ENCODE peak calls at places on chromosomes 2 and 18, in seven cellular contexts. T is astrocyte of the spinal cord, C is WTC11, Z is endothelial cell, M is HFFc6, Q is GM06990, X is colonic mucosa. Y is an unnamed sample.

GRCh38 chr2:32768387-32769174 is 140.7 kb downstream of the TTC27 start:
- DNase-seq in T (no peak), C (no peak), Z (no peak), M (no peak), Q (no peak), X (no peak), Y (no peak)

GRCh38 chr18:2857491-2858063 is 10.8 kb downstream of the EMILIN2 start:
- DNase-seq in T (peak), C (no peak), Z (no peak), M (peak), Q (no peak), X (peak), Y (no peak)

GRCh38 chr18:31555971-31556747 is 35.5 kb upstream of the TTR start:
- DNase-seq in T (peak), C (peak), Z (peak), M (peak), Q (peak), X (peak), Y (no peak)

GRCh38 chr2:95669441-95669994 is 77.7 kb downstream of the TRIM43 start:
- DNase-seq in T (peak), C (no peak), Z (no peak), M (no peak), Q (no peak), X (no peak), Y (no peak)

GRCh38 chr2:225683258-225683657 is 283.7 kb downstream of the NYAP2 start:
- DNase-seq in T (no peak), C (no peak), Z (no peak), M (no peak), Q (no peak), X (no peak), Y (no peak)

GRCh38 chr2:240636563-240637115 is 11.4 kb downstream of the GPR35 start:
- DNase-seq in T (no peak), C (no peak), Z (no peak), M (no peak), Q (no peak), X (no peak), Y (no peak)

GRCh38 chr2:197310940-197311485 is 433 bp upstream of the ANKRD44 start:
- DNase-seq in T (peak), C (no peak), Z (no peak), M (no peak), Q (no peak), X (no peak), Y (no peak)

GRCh38 chr18:75087119-75088020 is 121.6 kb downstream of the PTGR3 start:
- DNase-seq in T (no peak), C (no peak), Z (no peak), M (no peak), Q (no peak), X (no peak), Y (no peak)

GRCh38 chr2:173750332-173750731 is 214.8 kb downstream of the SP3 start:
- DNase-seq in T (peak), C (no peak), Z (peak), M (no peak), Q (no peak), X (no peak), Y (peak)

GRCh38 chr2:8684885-8685696 is 3.2 kb downstream of the ID2 start:
- DNase-seq in T (peak), C (peak), Z (peak), M (peak), Q (peak), X (peak), Y (peak)

GRCh38 chr18:61785588-61785987 is 107.2 kb downstream of the RNF152 start:
- DNase-seq in T (no peak), C (no peak), Z (no peak), M (no peak), Q (no peak), X (no peak), Y (no peak)

GRCh38 chr18:8562065-8562464 is 47.2 kb upstream of the RAB12 start:
- DNase-seq in T (no peak), C (no peak), Z (no peak), M (no peak), Q (no peak), X (no peak), Y (no peak)

GRCh38 chr2:8923173-8923572 is 80.3 kb downstream of the MBOAT2 start:
- DNase-seq in T (no peak), C (no peak), Z (no peak), M (no peak), Q (no peak), X (no peak), Y (no peak)

GRCh38 chr2:42513252-42513918 is 19.6 kb upstream of the KCNG3 start:
- DNase-seq in T (peak), C (peak), Z (peak), M (peak), Q (no peak), X (peak), Y (no peak)

GRCh38 chr18:50982802-50983179 is 15.0 kb downstream of the ELAC1 start:
- DNase-seq in T (peak), C (no peak), Z (no peak), M (no peak), Q (no peak), X (no peak), Y (no peak)

GRCh38 chr2:101160454-101160853 is 9.3 kb upstream of the TBC1D8 start:
- DNase-seq in T (peak), C (no peak), Z (no peak), M (peak), Q (no peak), X (no peak), Y (no peak)

DNA sequence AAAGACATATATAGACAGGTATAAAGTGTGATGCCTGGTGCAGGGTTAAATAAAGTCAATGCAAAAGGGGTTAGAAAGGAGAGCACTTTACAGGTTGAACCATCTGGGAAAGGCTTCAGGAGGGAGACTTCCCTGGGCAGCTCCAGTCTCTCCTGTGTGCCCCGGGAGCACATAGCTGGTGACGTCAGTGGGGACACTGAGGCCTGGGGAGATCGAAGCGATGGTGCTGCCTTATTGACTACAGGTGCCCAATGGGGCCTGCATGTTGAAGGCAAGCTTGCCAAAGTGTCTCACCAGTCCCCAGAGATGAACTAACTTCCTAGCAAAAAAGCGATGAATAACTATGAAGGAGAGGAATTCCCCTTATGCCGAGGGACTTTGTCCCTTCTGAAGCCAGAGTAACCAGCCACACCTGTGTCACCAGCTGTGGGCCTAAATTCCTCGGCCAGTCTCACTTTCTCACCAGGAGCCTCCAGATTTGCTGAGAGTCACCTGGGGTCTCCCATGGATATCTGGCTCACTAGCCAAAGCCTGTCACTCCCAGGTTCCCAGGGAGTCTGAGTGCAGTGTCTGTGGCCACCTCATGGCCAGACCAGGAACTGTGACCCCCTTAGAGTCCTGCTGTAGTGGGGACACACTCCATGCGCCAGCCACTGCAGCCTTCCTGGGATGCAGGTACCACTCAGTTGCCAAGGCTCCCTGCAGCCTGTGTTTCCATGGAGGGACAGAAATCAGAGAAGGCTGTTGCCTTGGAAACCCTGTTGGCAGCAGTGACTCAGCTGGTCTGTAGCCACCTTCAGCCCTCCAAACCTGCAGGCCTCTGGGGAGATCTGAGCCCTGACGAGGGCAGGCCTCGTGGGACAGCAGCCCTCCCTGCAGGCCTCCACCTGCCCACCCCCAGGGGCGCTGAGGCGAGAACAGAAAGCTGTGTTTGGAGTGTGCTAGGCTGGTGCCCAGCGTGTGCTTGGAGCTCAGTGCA is 128.7 kb downstream of the CTIF start:
- DNase-seq in T (peak), C (peak), Z (no peak), M (peak), Q (no peak), X (no peak), Y (peak)
- TF ChIP-seq CTCF in T (peak), C (no peak), Z (peak), M (peak), Q (peak), X (peak), Y (peak)

GRCh38 chr2:17106418-17106817 is 411.8 kb downstream of the RAD51AP2 start:
- DNase-seq in T (no peak), C (no peak), Z (no peak), M (no peak), Q (no peak), X (no peak), Y (no peak)
- TF ChIP-seq CTCF in T (no peak), C (no peak), Z (no peak), M (no peak), Q (no peak), X (no peak), Y (no peak)

GRCh38 chr18:12823892-12824291 is 60.1 kb downstream of the PTPN2 start:
- DNase-seq in T (no peak), C (no peak), Z (no peak), M (no peak), Q (no peak), X (no peak), Y (no peak)
- TF ChIP-seq CTCF in T (no peak), C (no peak), Z (no peak), M (no peak), Q (no peak), X (no peak), Y (no peak)

DNA sequence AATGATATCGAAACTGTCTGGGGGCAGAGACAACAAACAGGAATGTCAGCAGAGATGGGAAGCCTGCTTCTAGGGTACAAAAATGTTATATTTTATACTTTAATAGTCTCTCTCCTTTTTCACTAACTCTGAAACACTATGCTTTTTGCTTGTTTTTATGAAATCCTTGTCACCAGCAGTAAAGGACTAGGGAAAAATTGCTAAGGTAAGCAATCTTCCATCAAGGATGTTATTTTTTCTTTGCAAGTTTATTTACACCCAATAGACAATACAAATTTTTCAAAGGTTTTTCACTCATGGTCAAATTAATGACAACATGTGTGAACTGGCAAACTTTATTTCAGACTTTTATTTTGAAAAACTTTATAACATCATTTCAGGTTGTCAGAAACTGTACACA is 1465.9 kb upstream of the NXPH2 start:
- DNase-seq in T (no peak), C (no peak), Z (no peak), M (no peak), Q (no peak), X (no peak), Y (no peak)
- TF ChIP-seq CTCF in T (no peak), C (no peak), Z (no peak), M (no peak), Q (no peak), X (no peak), Y (no peak)

GRCh38 chr18:47932603-47933002 is 2.1 kb upstream of the SMAD2 start:
- DNase-seq in T (no peak), C (no peak), Z (no peak), M (no peak), Q (no peak), X (no peak), Y (no peak)
- TF ChIP-seq CTCF in T (no peak), C (no peak), Z (no peak), M (no peak), Q (no peak), X (no peak), Y (no peak)

GRCh38 chr2:112020561-112020960 is 34.5 kb upstream of the TMEM87B start:
- DNase-seq in T (no peak), C (peak), Z (peak), M (no peak), Q (no peak), X (no peak), Y (no peak)
- TF ChIP-seq CTCF in T (peak), C (no peak), Z (peak), M (peak), Q (peak), X (no peak), Y (no peak)

GRCh38 chr2:207092803-207093202 is 72.9 kb downstream of the KLF7 start:
- DNase-seq in T (no peak), C (no peak), Z (no peak), M (no peak), Q (no peak), X (no peak), Y (no peak)

GRCh38 chr2:207091928-207092327 is 73.8 kb downstream of the KLF7 start:
- DNase-seq in T (no peak), C (no peak), Z (no peak), M (no peak), Q (no peak), X (no peak), Y (no peak)

GRCh38 chr2:207093234-207093633 is 72.5 kb downstream of the KLF7 start:
- DNase-seq in T (no peak), C (peak), Z (no peak), M (no peak), Q (no peak), X (no peak), Y (no peak)

GRCh38 chr2:207097278-207097677 is 68.5 kb downstream of the KLF7 start:
- DNase-seq in T (no peak), C (no peak), Z (no peak), M (no peak), Q (no peak), X (no peak), Y (no peak)

DNA sequence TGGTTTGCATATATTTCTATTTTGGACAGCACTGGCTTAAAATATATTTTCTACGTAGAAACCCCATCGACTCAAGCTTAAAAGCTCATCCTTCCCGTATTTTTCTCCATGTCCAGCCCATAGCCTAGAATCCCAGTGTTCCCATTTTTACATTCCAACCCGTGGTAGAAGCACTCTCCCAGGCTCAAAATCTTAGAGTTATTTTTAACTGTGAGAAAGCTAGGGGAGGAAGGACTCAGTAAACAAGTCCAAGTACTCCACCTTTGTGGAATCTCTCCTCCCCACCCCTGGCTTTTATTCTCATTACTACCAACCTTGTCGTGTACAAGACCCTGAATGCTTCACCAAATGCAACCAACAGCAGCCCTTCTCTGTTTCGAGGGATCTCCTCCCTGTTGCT is 69.8 kb downstream of the KLF7 start:
- DNase-seq in T (no peak), C (no peak), Z (no peak), M (no peak), Q (no peak), X (no peak), Y (no peak)
- TF ChIP-seq CTCF in T (no peak), C (no peak), Z (no peak), M (no peak), Q (no peak), X (no peak), Y (no peak)

Y was measured in glutamatergic neuron.